ENCODE peak calls at places on chromosome 1, in nine cellular contexts. Y, L, V, Z, K, I, B, H and J are unnamed samples.

GRCh38 chr1:37338658-37339057 is 135.7 kb upstream of the ZC3H12A start:
- DNase-seq in B (no peak), Y (no peak), Z (no peak), V (no peak), K (peak), H (no peak), L (no peak), I (no peak), J (no peak)

GRCh38 chr1:36107394-36107793 is 17.6 kb downstream of the COL8A2 start:
- DNase-seq in L (no peak), K (no peak), V (no peak), B (peak), I (no peak), Y (no peak), Z (no peak), H (no peak), J (no peak)

GRCh38 chr1:40799351-40799867 is 15.8 kb downstream of the KCNQ4 start:
- DNase-seq in L (peak), H (no peak), Z (no peak), B (no peak), K (no peak), I (peak), V (no peak), Y (peak), J (peak)

GRCh38 chr1:40392206-40392605 is 18.7 kb downstream of the SMAP2 start:
- DNase-seq in Z (no peak), H (no peak), B (no peak), L (peak), K (peak), I (peak), V (no peak), Y (peak), J (peak)

GRCh38 chr1:171653796-171654704 is 1.6 kb upstream of the MYOC start:
- DNase-seq in Z (no peak), H (no peak), V (no peak), L (peak), B (no peak), K (no peak), Y (peak), I (peak), J (peak)

GRCh38 chr1:205612556-205612955 is 19.3 kb downstream of the ELK4 start:
- DNase-seq in H (no peak), I (no peak), K (no peak), B (no peak), V (no peak), Z (no peak), Y (no peak), L (no peak), J (no peak)

GRCh38 chr1:10951977-10952376 is 60.5 kb upstream of the TARDBP start:
- DNase-seq in K (no peak), L (no peak), H (no peak), B (no peak), Y (no peak), Z (no peak), V (no peak), I (no peak), J (no peak)

GRCh38 chr1:53689736-53690401 is 49.1 kb downstream of the GLIS1 start:
- DNase-seq in I (no peak), K (no peak), Z (no peak), H (peak), V (no peak), Y (peak), B (no peak), L (no peak), J (peak)

GRCh38 chr1:181587870-181588438 is 104.6 kb downstream of the CACNA1E start:
- DNase-seq in L (no peak), H (peak), Y (no peak), I (no peak), Z (peak), K (no peak), V (no peak), B (no peak), J (no peak)

GRCh38 chr1:11787251-11787803 is 18.4 kb downstream of the MTHFR start:
- DNase-seq in L (peak), Y (peak), V (peak), B (peak), H (no peak), Z (peak), K (no peak), I (peak), J (peak)

GRCh38 chr1:10146391-10146790 is 64.0 kb upstream of the KIF1B start:
- DNase-seq in L (no peak), B (no peak), Z (peak), K (no peak), V (no peak), H (no peak), I (no peak), Y (no peak), J (no peak)

GRCh38 chr1:85148524-85149250 is 52.1 kb downstream of the SYDE2 start:
- DNase-seq in L (peak), H (no peak), Z (no peak), Y (peak), B (no peak), V (no peak), K (no peak), I (peak), J (peak)

DNA sequence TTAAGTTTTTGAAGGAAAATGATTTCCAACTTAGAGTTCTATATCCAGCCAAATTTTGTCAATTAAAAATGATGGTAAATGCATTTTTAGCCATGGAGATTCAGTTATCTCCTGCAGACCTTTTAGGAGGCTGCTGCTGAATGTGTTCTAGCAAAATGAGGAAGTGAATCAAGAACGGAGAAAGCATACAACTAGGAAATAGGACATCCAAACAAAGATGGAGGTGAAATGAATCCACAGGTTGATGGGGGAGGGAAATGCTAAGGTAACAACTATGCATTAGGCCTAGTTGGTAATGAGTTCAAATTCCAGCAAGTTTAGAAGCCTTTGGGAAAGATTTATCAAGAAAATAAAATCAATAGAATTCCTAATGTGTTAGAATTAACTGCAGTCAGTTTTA is 80.5 kb downstream of the FNBP1L start:
- DNase-seq in Z (no peak), I (no peak), K (no peak), Y (no peak), H (no peak), L (no peak), B (no peak), V (no peak), J (no peak)
- H3K4me3 ChIP-seq in Z (no peak), I (no peak), K (no peak), Y (no peak), H (no peak), L (no peak), B (no peak), V (no peak), J (no peak)

DNA sequence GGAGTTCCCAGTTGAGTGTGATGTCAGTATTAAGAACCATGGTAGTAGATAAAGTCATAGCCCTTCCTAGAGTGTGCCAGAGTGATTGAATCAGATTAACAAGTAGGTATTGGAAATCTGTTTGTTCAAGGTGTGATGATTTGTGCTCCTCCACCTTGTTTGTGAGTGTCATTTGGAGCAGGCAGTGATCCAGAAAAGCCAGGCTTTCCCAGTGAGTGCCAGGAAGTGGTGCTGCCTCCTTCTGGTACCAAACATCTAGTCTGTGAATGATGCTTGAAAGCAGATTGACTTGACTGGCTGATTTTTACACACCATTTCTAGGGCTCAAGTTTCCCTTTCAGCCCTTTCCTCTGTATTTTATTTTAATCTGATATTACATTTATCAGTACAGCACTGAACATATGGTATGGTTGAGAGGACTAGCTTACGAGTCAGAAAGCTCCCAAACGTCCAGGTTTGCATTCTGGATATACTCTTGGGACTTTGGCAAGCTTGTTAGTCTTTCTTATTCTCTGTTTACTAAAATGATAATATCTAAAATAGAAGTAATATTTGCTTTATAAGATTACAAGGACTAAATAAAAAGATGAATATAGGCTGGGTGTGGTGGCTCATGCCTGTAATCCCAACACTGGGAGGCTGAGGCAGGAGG is 100.7 kb downstream of the PATJ start:
- DNase-seq in V (no peak), L (no peak), I (no peak), Z (peak), Y (no peak), H (no peak), K (no peak), B (no peak), J (peak)
- TF ChIP-seq CTCF in V (no peak), L (peak), I (peak), Z (peak), Y (no peak), H (peak), K (no peak), B (no peak), J (peak)

GRCh38 chr1:151838491-151839412 is 868 bp downstream of the C2CD4D start:
- DNase-seq in Z (peak), L (no peak), V (no peak), H (no peak), B (no peak), I (no peak), K (no peak), Y (no peak), J (no peak)

GRCh38 chr1:151835596-151835995 is 4.0 kb upstream of the RORC start:
- DNase-seq in I (no peak), K (no peak), B (no peak), H (no peak), Y (no peak), Z (no peak), L (no peak), V (no peak), J (no peak)

GRCh38 chr1:151839457-151840409 is at the start of gene C2CD4D:
- DNase-seq in K (peak), B (peak), V (no peak), Y (no peak), H (no peak), Z (peak), L (no peak), I (no peak), J (no peak)

GRCh38 chr1:151837197-151837596 is 2.4 kb downstream of the C2CD4D start:
- DNase-seq in L (no peak), I (no peak), B (no peak), H (no peak), V (no peak), Z (no peak), K (no peak), Y (no peak), J (no peak)

GRCh38 chr1:151837841-151838490 is 1.7 kb downstream of the C2CD4D start:
- DNase-seq in L (peak), Z (peak), I (no peak), Y (no peak), V (no peak), B (no peak), K (no peak), H (no peak), J (peak)
- H3K4me3 ChIP-seq in L (peak), Z (peak), I (no peak), Y (no peak), V (peak), B (peak), K (peak), H (no peak), J (no peak)

DNA sequence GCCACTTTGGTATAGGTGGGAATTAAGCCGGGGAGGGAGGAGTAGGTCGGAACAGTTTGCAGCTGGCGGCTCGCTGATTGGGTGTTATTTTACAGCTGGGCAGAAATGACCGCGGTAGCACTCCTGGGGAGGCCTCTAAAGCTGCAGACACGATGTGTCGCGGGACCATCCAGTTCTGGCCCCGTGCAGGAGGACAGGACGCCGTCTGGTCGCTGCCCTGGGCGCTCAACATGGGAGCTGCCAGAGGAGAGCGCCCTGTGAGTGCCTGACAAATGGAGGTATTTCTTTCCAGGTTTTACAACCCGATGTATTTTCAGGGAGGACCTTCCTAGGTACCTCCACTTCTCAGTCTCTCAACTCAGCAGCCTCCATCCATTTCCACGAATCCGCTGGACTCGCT is 46.2 kb downstream of the CDC7 start:
- DNase-seq in Z (peak), V (no peak), L (no peak), I (no peak), K (no peak), Y (no peak), H (no peak), B (no peak), J (no peak)
- TF ChIP-seq CTCF in Z (peak), V (no peak), L (no peak), I (no peak), K (no peak), Y (no peak), H (no peak), B (no peak), J (no peak)

DNA sequence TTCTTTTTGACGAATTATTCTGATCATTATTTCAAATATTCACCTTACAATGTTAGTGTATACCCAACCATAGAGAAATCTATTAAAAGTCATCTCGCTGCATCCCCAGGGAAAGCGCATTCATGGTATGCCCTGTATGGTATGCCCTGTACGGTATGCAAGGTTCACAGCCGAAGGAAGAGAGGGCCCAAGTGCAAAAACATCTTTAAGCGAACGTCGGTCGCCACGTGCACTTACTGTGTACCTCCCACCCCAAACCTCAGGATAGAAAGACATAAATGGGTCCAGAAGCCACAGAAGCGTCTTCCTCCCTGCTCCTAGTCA is 14.4 kb downstream of the HLX start:
- DNase-seq in Z (peak), V (no peak), B (no peak), K (no peak), L (no peak), H (no peak), I (no peak), Y (no peak), J (no peak)
- H3K4me3 ChIP-seq in Z (peak), V (peak), B (peak), K (peak), L (no peak), H (no peak), I (peak), Y (no peak), J (peak)

GRCh38 chr1:16888806-16889178 is 7.0 kb upstream of the RNU1-2 start:
- DNase-seq in Z (peak), V (no peak), L (no peak), H (no peak), Y (no peak), I (peak), B (no peak), K (no peak), J (no peak)
- TF ChIP-seq CTCF in Z (no peak), V (no peak), L (no peak), H (no peak), Y (peak), I (no peak), B (no peak), K (no peak), J (no peak)

DNA sequence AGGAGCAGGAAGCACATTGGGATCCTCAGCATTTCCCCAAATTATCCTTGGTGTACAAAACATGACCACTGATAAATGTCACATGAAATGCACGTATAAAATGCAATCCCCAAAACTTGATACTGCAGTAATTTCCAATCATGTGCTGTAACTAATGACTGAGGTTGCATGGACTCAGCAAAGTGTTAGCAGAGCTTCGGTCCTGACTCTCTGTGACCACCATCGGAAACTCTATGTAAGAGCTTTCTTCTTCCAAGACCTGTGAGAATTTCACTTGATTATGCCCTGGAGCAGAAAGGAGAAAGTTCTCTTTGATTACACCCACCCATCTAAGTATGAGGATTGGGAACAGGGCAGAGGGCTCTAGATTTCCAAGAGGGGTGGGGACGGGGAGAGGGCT is 908 bp downstream of the CD53 start:
- DNase-seq in K (no peak), I (no peak), V (no peak), B (no peak), Z (no peak), Y (no peak), L (no peak), H (no peak), J (no peak)
- H3K4me3 ChIP-seq in K (peak), I (no peak), V (peak), B (peak), Z (no peak), Y (no peak), L (no peak), H (peak), J (no peak)

DNA sequence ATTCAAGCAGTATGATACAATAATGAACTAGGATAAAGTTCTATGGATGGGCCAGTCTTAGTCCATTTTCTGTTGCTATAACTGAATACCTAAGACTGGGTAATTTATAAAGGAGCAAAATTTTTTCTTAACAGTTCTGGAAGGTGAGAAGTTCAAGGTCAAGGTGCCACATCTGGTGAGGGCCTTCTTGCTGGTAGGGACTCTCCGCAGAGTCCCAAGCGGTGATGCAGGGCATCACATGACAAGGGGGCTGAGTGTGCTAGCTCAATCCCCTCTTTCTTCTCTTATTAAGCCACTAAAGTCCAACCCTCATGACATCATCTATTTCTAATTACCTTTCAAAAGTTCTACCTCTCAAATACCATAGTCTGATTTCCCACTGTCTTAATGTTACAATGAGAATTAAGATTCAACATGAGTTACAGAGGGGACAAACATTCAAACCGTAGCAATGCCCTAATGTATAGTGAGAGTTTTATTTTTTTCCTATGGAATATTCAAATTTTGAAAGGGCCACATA is 92.2 kb upstream of the QSOX1 start:
- DNase-seq in H (no peak), K (no peak), L (no peak), Y (no peak), Z (no peak), I (no peak), B (no peak), V (no peak), J (no peak)
- TF ChIP-seq CTCF in H (no peak), K (no peak), L (no peak), Y (no peak), Z (no peak), I (no peak), B (no peak), V (no peak), J (no peak)

GRCh38 chr1:208748766-208749165 is 504.6 kb upstream of the PLXNA2 start:
- DNase-seq in K (no peak), V (no peak), B (no peak), L (no peak), I (no peak), Y (no peak), H (no peak), Z (no peak), J (no peak)
- H3K4me3 ChIP-seq in K (no peak), V (no peak), B (no peak), L (no peak), I (no peak), Y (no peak), H (no peak), Z (no peak), J (no peak)